ENCODE peak calls at places on chromosomes 13 and 19, in four cellular contexts. M is CD8-positive, alpha-beta memory T cell; W is tibial nerve; L is neuronal stem cell. S is an unnamed sample.

GRCh38 chr13:94308808-94309207 is 170.7 kb downstream of the DCT start:
- DNase-seq in M (no peak), W (no peak), L (no peak), S (no peak)

GRCh38 chr13:36493046-36493445 is 60.8 kb downstream of the CCNA1 start:
- DNase-seq in M (no peak), W (no peak), L (no peak), S (no peak)

GRCh38 chr13:30173301-30173605 is 134.1 kb downstream of the KATNAL1 start:
- DNase-seq in M (no peak), W (no peak), L (no peak), S (no peak)

GRCh38 chr13:95083758-95084157 is 217.5 kb downstream of the ABCC4 start:
- DNase-seq in M (no peak), W (no peak), L (no peak), S (no peak)

GRCh38 chr19:53868091-53868891 is 608 bp downstream of the MYADM start:
- DNase-seq in M (peak; percentile 76), W (no peak), L (no peak), S (peak; percentile 52)

GRCh38 chr13:20760872-20761271 is 12.9 kb downstream of the EEF1AKMT1 start:
- DNase-seq in M (no peak), W (no peak), L (no peak), S (no peak)

GRCh38 chr19:31127132-31127967 is 221.9 kb downstream of the TSHZ3 start:
- DNase-seq in M (no peak), W (no peak), L (no peak), S (no peak)

GRCh38 chr19:1001538-1002166 is 1.4 kb downstream of the GRIN3B start:
- DNase-seq in M (peak; percentile 77), W (no peak), L (peak; percentile 65), S (peak; percentile 86)

GRCh38 chr13:106446011-106446410 is 89.5 kb downstream of the EFNB2 start:
- DNase-seq in M (no peak), W (no peak), L (no peak), S (no peak)

DNA sequence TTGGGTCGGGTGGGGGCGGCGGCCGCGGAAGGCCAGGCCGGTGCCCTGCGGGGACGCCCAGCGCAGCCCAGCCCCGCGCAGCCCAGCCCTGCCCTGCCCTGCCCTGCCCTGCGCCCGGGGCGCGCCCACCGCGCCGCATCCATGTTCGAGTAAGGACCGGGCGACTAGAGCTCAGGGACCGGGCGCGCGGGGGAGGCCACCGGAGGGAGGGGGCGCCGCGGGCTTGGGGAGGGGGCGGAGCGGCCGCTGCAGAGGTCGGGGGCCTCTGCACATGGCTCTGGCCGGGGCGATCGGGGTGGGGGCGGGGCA is 169 bp downstream of the GRAMD1A start:
- DNase-seq in M (no peak), W (no peak), L (no peak), S (no peak)
- H3K4me1 ChIP-seq in M (peaks cover 83% of the 10 kb centered on the region), W (peaks cover 87% of the 10 kb centered on the region), L (peaks cover 9% of the 10 kb centered on the region), S (peaks cover 54% of the 10 kb centered on the region)

DNA sequence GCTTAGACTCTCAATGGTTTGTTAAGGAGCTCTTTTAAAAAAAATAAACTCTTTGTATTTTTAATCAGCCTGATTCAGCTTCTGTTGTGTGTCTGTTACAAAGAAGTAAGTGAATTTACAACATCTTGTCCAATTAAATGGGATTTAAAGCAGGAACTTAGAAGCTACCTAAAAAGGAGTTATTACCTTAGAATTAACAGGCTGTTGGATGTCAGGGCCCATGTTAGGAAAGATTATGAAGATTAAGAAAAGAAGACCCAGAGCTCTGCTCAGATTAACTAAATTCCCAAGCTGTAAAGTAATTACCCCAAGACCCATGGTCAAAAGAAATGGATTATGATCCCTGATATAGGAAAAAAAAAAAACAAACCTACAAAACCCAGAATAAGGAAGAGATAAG is 44.1 kb upstream of the ZNF780A start:
- DNase-seq in M (no peak), W (no peak), L (no peak), S (no peak)
- H3K27me3 ChIP-seq in M (no peaks in the 10 kb centered on the region), W (no peaks in the 10 kb centered on the region), L (no peaks in the 10 kb centered on the region), S (no peaks in the 10 kb centered on the region)

GRCh38 chr13:73056054-73056962 is 2.5 kb upstream of the KLF5 start:
- DNase-seq in M (no peak), W (no peak), L (no peak), S (no peak)
- H3K27ac ChIP-seq in M (no peak overlapping the region), W (peak overlapping the region; percentile 35), L (no peak overlapping the region), S (no peak overlapping the region)

DNA sequence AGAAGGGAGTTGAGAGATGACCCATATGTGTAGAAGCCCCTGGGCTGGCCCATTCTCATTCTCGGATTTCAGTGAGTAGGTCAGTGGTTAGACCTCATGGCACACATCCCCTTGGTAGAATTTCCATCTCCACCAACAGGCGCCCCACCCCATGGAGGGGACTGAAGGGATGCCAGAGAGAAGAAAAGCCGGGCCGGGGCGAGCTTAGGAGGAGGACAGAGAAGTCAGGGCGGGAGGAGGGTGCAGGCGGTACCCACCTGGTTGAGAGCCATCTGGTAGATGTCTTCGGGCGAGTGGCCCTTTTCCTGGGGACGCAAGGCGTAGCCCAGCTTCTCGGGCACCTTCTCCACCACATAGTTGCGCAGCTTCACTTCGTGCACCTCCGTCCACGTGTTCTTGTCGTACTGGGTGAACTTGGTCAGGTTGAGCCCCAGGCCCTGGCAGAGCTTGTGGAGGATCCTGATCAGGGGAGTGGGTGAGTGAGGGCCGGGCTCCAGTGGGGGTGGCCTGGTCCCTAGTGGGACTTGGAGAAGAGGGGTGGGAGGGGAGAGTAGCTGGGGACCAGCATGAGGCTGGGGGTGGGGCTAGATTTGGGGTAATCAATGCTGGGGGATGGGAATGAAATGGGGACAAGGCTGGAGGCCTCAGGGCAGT is 2.5 kb downstream of the IL4I1 start:
- DNase-seq in M (no peak), W (no peak), L (no peak), S (no peak)
- H3K4me1 ChIP-seq in M (peaks cover 26% of the 10 kb centered on the region), W (peaks cover 34% of the 10 kb centered on the region), L (peaks cover 5% of the 10 kb centered on the region), S (peaks cover 14% of the 10 kb centered on the region)

GRCh38 chr19:6297202-6297601 is 17.4 kb upstream of the MLLT1 start:
- DNase-seq in M (no peak), W (no peak), L (no peak), S (no peak)

GRCh38 chr19:6288737-6289136 is 9.0 kb upstream of the MLLT1 start:
- DNase-seq in M (no peak), W (no peak), L (no peak), S (no peak)

GRCh38 chr19:6286676-6287075 is 6.9 kb upstream of the MLLT1 start:
- DNase-seq in M (no peak), W (no peak), L (no peak), S (no peak)

GRCh38 chr19:6287269-6287885 is 7.6 kb upstream of the MLLT1 start:
- DNase-seq in M (no peak), W (no peak), L (no peak), S (no peak)

DNA sequence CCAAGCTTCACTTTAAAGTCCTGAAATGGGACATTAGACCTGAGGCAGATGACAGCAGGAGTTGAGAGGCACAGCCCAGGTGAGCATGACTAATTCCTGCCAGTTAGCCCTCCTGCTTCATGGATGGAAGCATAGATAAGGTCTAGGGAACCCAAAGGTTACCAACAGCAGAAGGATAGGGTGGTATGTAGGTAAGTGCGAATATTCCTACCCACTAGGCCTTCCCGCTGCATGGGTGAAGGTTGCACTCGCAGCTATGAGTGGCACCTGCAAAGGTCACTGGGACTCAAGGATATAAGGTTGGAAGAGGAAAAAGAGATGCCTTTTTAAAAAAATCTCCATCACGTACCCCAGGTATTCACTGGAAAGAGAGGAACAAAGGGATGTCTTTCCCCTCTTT is 12.2 kb upstream of the MLLT1 start:
- DNase-seq in M (no peak), W (no peak), L (no peak), S (no peak)
- H3K27me3 ChIP-seq in M (no peaks in the 10 kb centered on the region), W (no peaks in the 10 kb centered on the region), L (no peaks in the 10 kb centered on the region), S (no peaks in the 10 kb centered on the region)

DNA sequence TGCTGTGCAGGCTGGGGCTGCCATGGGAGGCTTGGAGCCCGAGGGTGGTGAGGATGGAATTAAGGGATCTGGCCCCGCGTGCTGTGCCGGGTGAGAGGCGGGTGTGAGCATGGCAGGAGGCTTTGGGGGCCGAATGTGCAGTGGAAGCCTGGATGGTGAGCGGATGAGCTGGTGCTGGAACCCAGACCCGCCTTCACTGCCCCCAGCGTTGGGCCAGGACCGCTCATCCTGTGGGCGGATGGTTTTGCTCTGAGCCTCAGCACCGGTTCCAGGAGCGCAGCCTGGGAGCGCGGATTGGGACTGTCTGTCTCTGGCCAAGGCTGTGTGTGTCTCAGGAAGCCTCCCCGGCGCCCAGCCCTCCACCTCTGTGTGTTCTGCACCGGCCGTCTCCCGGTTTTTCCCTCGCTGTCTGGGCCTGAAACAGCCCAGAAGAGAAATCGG is 16.7 kb downstream of the KDM4B start:
- DNase-seq in M (no peak), W (no peak), L (no peak), S (no peak)
- H3K27ac ChIP-seq in M (no peak overlapping the region), W (no peak overlapping the region), L (no peak overlapping the region), S (no peak overlapping the region)

GRCh38 chr19:18514800-18515682 is 6.8 kb downstream of the ELL start:
- DNase-seq in M (peak; percentile 74), W (no peak), L (no peak), S (peak; percentile 78)

GRCh38 chr19:18517606-18518005 is 4.3 kb downstream of the ELL start:
- DNase-seq in M (no peak), W (no peak), L (no peak), S (no peak)

GRCh38 chr19:18515959-18516358 is 5.9 kb downstream of the ELL start:
- DNase-seq in M (no peak), W (no peak), L (no peak), S (no peak)

GRCh38 chr19:18510216-18510615 is 11.7 kb downstream of the ELL start:
- DNase-seq in M (no peak), W (no peak), L (no peak), S (no peak)

DNA sequence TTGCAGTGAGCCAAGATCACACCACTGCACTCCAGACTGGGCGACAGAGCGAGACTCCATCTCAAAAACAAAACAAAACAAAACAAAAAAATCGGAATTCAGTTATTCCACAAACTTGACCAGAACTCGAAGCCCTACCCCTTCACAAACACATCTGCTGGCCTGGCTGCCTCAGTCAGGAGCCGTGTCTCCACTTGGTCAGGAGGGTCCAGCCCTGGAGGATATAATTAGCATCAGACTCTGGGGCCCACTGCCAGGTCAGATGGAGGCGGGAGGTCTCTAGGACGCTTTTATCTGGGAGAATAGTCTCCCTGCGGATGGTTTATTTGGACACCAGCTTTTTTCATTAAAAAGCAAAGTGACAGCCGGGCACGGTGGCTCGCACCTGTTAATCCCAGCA is 8.0 kb downstream of the ELL start:
- DNase-seq in M (no peak), W (no peak), L (no peak), S (peak; percentile 71)
- H3K4me1 ChIP-seq in M (peaks cover 38% of the 10 kb centered on the region), W (peaks cover 66% of the 10 kb centered on the region), L (peaks cover 14% of the 10 kb centered on the region), S (peaks cover 77% of the 10 kb centered on the region)

GRCh38 chr19:40604647-40605200 is 3.6 kb downstream of the LTBP4 start:
- DNase-seq in M (peak; percentile 51), W (no peak), L (no peak), S (no peak)
- H3K27me3 ChIP-seq in M (peaks cover 18% of the 10 kb centered on the region), W (no peaks in the 10 kb centered on the region), L (peaks cover 75% of the 10 kb centered on the region), S (no peaks in the 10 kb centered on the region)

S was measured in heart left ventricle.